ENCODE peak calls at places on chromosome X, in five cellular contexts. J is GM23338, Y is GM12878, G is HepG2, D is suprapubic skin. K is an unnamed sample.

GRCh38 chrX:152823657-152824056 is 6.9 kb downstream of the CETN2 start:
- DNase-seq in Y (no peak), G (no peak), D (no peak), J (no peak), K (no peak)

GRCh38 chrX:83101961-83102360 is 406.1 kb upstream of the POU3F4 start:
- DNase-seq in D (no peak), J (no peak), G (no peak), Y (no peak), K (no peak)

GRCh38 chrX:115898382-115899001 is 272.1 kb upstream of the AGTR2 start:
- DNase-seq in J (peak; percentile 43), G (peak; percentile 81), Y (no peak), D (peak; percentile 78), K (peak; percentile 53)

GRCh38 chrX:6456196-6456595 is 78.7 kb downstream of the VCX3A start:
- DNase-seq in Y (no peak), G (no peak), D (no peak), J (peak; percentile 6), K (no peak)

GRCh38 chrX:132615396-132616131 is 126.7 kb upstream of the MBNL3 start:
- DNase-seq in J (peak; percentile 70), Y (no peak), G (peak; percentile 44), D (no peak), K (no peak)

GRCh38 chrX:53831662-53832635 is 145.4 kb upstream of the HUWE1 start:
- DNase-seq in G (peak; percentile 20), D (no peak), J (peak; percentile 74), Y (peak; percentile 40), K (no peak)

GRCh38 chrX:41588271-41588670 is 100.5 kb upstream of the GPR34 start:
- DNase-seq in J (no peak), D (no peak), G (no peak), Y (no peak), K (no peak)

GRCh38 chrX:100687546-100687945 is 43.5 kb downstream of the SRPX2 start:
- DNase-seq in J (no peak), Y (no peak), D (no peak), G (no peak), K (no peak)

GRCh38 chrX:133229361-133229760 is 11.2 kb upstream of the TFDP3 start:
- DNase-seq in G (no peak), J (no peak), Y (no peak), D (no peak), K (no peak)

GRCh38 chrX:47230136-47230868 is 2.5 kb upstream of the USP11 start:
- DNase-seq in Y (no peak), D (peak; percentile 21), G (no peak), J (no peak), K (no peak)

GRCh38 chrX:105745863-105746262 is 76.5 kb upstream of the NRK start:
- DNase-seq in D (no peak), Y (no peak), J (peak; percentile 5), G (no peak), K (no peak)

GRCh38 chrX:84170931-84171330 is 17.1 kb downstream of the RPS6KA6 start:
- DNase-seq in D (no peak), Y (no peak), G (no peak), J (no peak), K (no peak)

GRCh38 chrX:142977128-142977914 is 48.4 kb upstream of the SPANXN4 start:
- DNase-seq in J (no peak), Y (peak; percentile 78), G (no peak), D (no peak), K (no peak)
- H3K4me3 ChIP-seq in J (no peak overlapping the region), Y (peak overlapping the region; percentile 52), G (no peak overlapping the region), D (no peak overlapping the region), K (no peak overlapping the region)

GRCh38 chrX:40539214-40540142 is 41.3 kb upstream of the ATP6AP2 start:
- DNase-seq in Y (peak; percentile 56), G (no peak), D (peak; percentile 71), J (peak; percentile 71), K (no peak)

GRCh38 chrX:40544343-40545250 is 36.2 kb upstream of the ATP6AP2 start:
- DNase-seq in D (no peak), G (peak; percentile 16), Y (no peak), J (no peak), K (no peak)

GRCh38 chrX:40542972-40543371 is 37.8 kb upstream of the ATP6AP2 start:
- DNase-seq in Y (no peak), D (no peak), J (no peak), G (no peak), K (no peak)

GRCh38 chrX:40543661-40544328 is 37.0 kb upstream of the ATP6AP2 start:
- DNase-seq in G (peak; percentile 19), J (peak; percentile 87), Y (peak; percentile 33), D (no peak), K (no peak)

GRCh38 chrX:40542208-40542607 is 38.6 kb upstream of the ATP6AP2 start:
- DNase-seq in Y (no peak), J (no peak), D (no peak), G (no peak), K (no peak)
- TF ChIP-seq CTCF in Y (no peak), J (peak; percentile 36), D (no peak), G (peak; percentile 19), K (no peak)

GRCh38 chrX:69150294-69150960 is 14.8 kb downstream of the PJA1 start:
- DNase-seq in D (no peak), G (peak; percentile 30), J (peak; percentile 28), Y (no peak), K (no peak)
- TF ChIP-seq POLR2AphosphoS5 in D (no peak), G (no peak), J (no peak), Y (no peak), K (no peak)

GRCh38 chrX:51332188-51332942 is at the start of gene NUDT10:
- DNase-seq in J (peak; percentile 81), G (no peak), D (peak; percentile 59), Y (no peak), K (no peak)

GRCh38 chrX:51336584-51336983 is 4.0 kb downstream of the NUDT10 start:
- DNase-seq in D (no peak), Y (no peak), J (peak; percentile 69), G (peak; percentile 13), K (no peak)

DNA sequence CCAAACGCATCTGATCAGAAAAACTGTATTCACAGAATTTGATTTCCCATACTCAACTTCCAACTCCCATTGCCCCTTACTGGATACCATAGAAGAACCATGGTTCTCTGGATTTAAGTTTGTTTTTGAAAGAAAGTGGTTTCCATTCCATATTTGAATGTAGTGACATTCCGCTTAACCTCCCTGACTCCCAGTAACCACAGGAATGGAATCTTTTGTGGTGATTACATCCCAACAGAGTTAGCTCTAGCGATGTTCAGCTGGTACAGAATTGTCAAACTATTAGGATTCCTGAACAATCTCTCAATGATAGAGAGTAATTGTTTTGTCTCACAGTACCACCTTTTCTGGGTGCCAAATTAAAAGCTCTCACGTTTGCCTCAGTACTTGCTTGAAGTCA is 1.7 kb downstream of the NUDT10 start:
- DNase-seq in D (no peak), G (no peak), J (no peak), Y (no peak), K (no peak)
- H3K4me3 ChIP-seq in D (no peak overlapping the region), G (no peak overlapping the region), J (peak overlapping the region; percentile 55), Y (no peak overlapping the region), K (no peak overlapping the region)

GRCh38 chrX:104450316-104450715 is 115.7 kb upstream of the IL1RAPL2 start:
- DNase-seq in Y (no peak), G (no peak), D (no peak), J (no peak), K (no peak)
- TF ChIP-seq CTCF in Y (no peak), G (no peak), D (no peak), J (no peak), K (no peak)

K was measured in breast epithelium.